ENCODE peak calls at places on chromosomes 6 and 20, in seven cellular contexts. N is T-helper 9 cell; R is astrocyte of the hippocampus; A is stimulated activated effector memory CD8-positive, alpha-beta T cell treated with anti-CD3 and anti-CD28 coated beads, Interleukin-12 subunit alpha, Interleukin-12 subunit beta, amount 100 ng/mL, for 72 hours; J is AG10803; X is effector memory CD4-positive, alpha-beta T cell; O is SK-N-SH. Z is an unnamed sample.

GRCh38 chr6:161396539-161396938 is 122.7 kb upstream of the AGPAT4 start:
- DNase-seq in N (no peak), R (no peak), A (no peak), J (no peak), X (no peak), O (no peak), Z (no peak)

GRCh38 chr6:39083111-39083702 is 31.8 kb downstream of the SAYSD1 start:
- DNase-seq in N (no peak), R (no peak), A (no peak), J (no peak), X (no peak), O (no peak), Z (peak)

GRCh38 chr6:157688275-157688959 is 134.6 kb upstream of the SNX9 start:
- DNase-seq in N (no peak), R (no peak), A (no peak), J (no peak), X (no peak), O (no peak), Z (no peak)

GRCh38 chr20:11144114-11144513 is 470.3 kb upstream of the JAG1 start:
- DNase-seq in N (no peak), R (peak), A (no peak), J (peak), X (no peak), O (no peak), Z (peak)

GRCh38 chr6:34243131-34243771 is 5.6 kb downstream of the SMIM29 start:
- DNase-seq in N (no peak), R (no peak), A (no peak), J (no peak), X (no peak), O (no peak), Z (no peak)

GRCh38 chr6:42860481-42860880 is 18.9 kb upstream of the RPL7L1 start:
- DNase-seq in N (no peak), R (no peak), A (no peak), J (no peak), X (no peak), O (no peak), Z (no peak)

GRCh38 chr6:2196079-2196679 is 49.2 kb downstream of the GMDS start:
- DNase-seq in N (no peak), R (peak), A (no peak), J (peak), X (peak), O (peak), Z (peak)

GRCh38 chr6:3311798-3312197 is 53.1 kb downstream of the PSMG4 start:
- DNase-seq in N (no peak), R (no peak), A (no peak), J (no peak), X (no peak), O (no peak), Z (no peak)

GRCh38 chr20:36154696-36155628 is at the start of gene EPB41L1:
- DNase-seq in N (no peak), R (peak), A (no peak), J (no peak), X (no peak), O (peak), Z (no peak)

GRCh38 chr20:47464380-47465101 is 37.1 kb upstream of the NCOA3 start:
- DNase-seq in N (no peak), R (peak), A (no peak), J (peak), X (no peak), O (peak), Z (peak)

GRCh38 chr6:45069091-45069490 is 259.0 kb upstream of the RUNX2 start:
- DNase-seq in N (no peak), R (no peak), A (no peak), J (no peak), X (no peak), O (no peak), Z (no peak)

GRCh38 chr6:19873031-19873430 is 35.9 kb downstream of the ID4 start:
- DNase-seq in N (no peak), R (no peak), A (no peak), J (no peak), X (no peak), O (peak), Z (no peak)

GRCh38 chr6:151052021-151052646 is 186.6 kb downstream of the MTHFD1L start:
- DNase-seq in N (no peak), R (no peak), A (no peak), J (no peak), X (no peak), O (no peak), Z (no peak)

GRCh38 chr6:96468681-96469224 is 52.9 kb upstream of the UFL1 start:
- DNase-seq in N (no peak), R (peak), A (no peak), J (no peak), X (no peak), O (no peak), Z (no peak)

GRCh38 chr6:23456396-23456795 is 669.6 kb upstream of the NRSN1 start:
- DNase-seq in N (no peak), R (no peak), A (no peak), J (no peak), X (no peak), O (no peak), Z (no peak)

GRCh38 chr6:718345-718744 is 25.4 kb upstream of the EXOC2 start:
- DNase-seq in N (no peak), R (no peak), A (no peak), J (no peak), X (no peak), O (no peak), Z (no peak)

GRCh38 chr6:136811261-136811660 is 11.1 kb upstream of the PEX7 start:
- DNase-seq in N (no peak), R (peak), A (no peak), J (peak), X (no peak), O (no peak), Z (no peak)

GRCh38 chr20:48340915-48341314 is 486.9 kb downstream of the PREX1 start:
- DNase-seq in N (no peak), R (no peak), A (no peak), J (no peak), X (no peak), O (no peak), Z (no peak)

GRCh38 chr6:162463573-162463972 is 264.0 kb downstream of the PRKN start:
- DNase-seq in N (no peak), R (peak), A (no peak), J (no peak), X (no peak), O (no peak), Z (no peak)

GRCh38 chr6:24760210-24760609 is 14.5 kb upstream of the GMNN start:
- DNase-seq in N (no peak), R (no peak), A (no peak), J (no peak), X (no peak), O (no peak), Z (no peak)

GRCh38 chr6:122200441-122200840 is 199.0 kb upstream of the HSF2 start:
- DNase-seq in N (no peak), R (peak), A (no peak), J (no peak), X (no peak), O (no peak), Z (no peak)

GRCh38 chr6:158853072-158853871 is 34.1 kb upstream of the EZR start:
- DNase-seq in N (peak), R (peak), A (peak), J (peak), X (peak), O (no peak), Z (peak)

GRCh38 chr6:49003348-49003747 is 459.7 kb downstream of the MMUT start:
- DNase-seq in N (no peak), R (no peak), A (no peak), J (no peak), X (no peak), O (no peak), Z (no peak)

GRCh38 chr6:56730663-56731529 is 88.2 kb upstream of the DST start:
- DNase-seq in N (no peak), R (peak), A (no peak), J (peak), X (no peak), O (no peak), Z (no peak)

GRCh38 chr6:45555981-45556771 is 178.4 kb upstream of the SUPT3H start:
- DNase-seq in N (no peak), R (peak), A (no peak), J (peak), X (no peak), O (no peak), Z (peak)

GRCh38 chr6:119129148-119129967 is 50.9 kb upstream of the FAM184A start:
- DNase-seq in N (no peak), R (peak), A (no peak), J (peak), X (no peak), O (peak), Z (peak)

GRCh38 chr20:51562334-51563140 is 20.0 kb upstream of the NFATC2 start:
- DNase-seq in N (peak), R (peak), A (no peak), J (peak), X (no peak), O (peak), Z (peak)

GRCh38 chr6:120993929-120994572 is 340.2 kb downstream of the TBC1D32 start:
- DNase-seq in N (no peak), R (no peak), A (no peak), J (no peak), X (no peak), O (no peak), Z (no peak)

GRCh38 chr20:25223179-25223661 is 24.7 kb upstream of the PYGB start:
- DNase-seq in N (no peak), R (peak), A (peak), J (peak), X (no peak), O (no peak), Z (peak)

GRCh38 chr20:62642666-62643520 is 590 bp downstream of the SLCO4A1 start:
- DNase-seq in N (peak), R (peak), A (peak), J (no peak), X (peak), O (peak), Z (no peak)

GRCh38 chr6:166998256-166999144 is 697 bp upstream of the CEP43 start:
- DNase-seq in N (peak), R (no peak), A (peak), J (peak), X (no peak), O (peak), Z (peak)

GRCh38 chr20:17867119-17867518 is 101.5 kb downstream of the SNX5 start:
- DNase-seq in N (no peak), R (no peak), A (no peak), J (no peak), X (no peak), O (no peak), Z (no peak)

GRCh38 chr6:89977808-89978748 is 83.8 kb downstream of the GJA10 start:
- DNase-seq in N (no peak), R (peak), A (no peak), J (peak), X (no peak), O (peak), Z (peak)

Z was measured in myocyte.